ENCODE peak calls at places on chromosomes 16 and 17, in five cellular contexts. Q is non-pigmented ciliary epithelial cell, M is T-helper 9 cell, J is AG08396, K is mucosa of gallbladder. R is an unnamed sample.

GRCh38 chr16:78528265-78528664 is 428.8 kb downstream of the WWOX start:
- DNase-seq in M (no peak), Q (no peak), J (no peak), K (no peak), R (no peak)

GRCh38 chr16:88533945-88534641 is 36.1 kb upstream of the ZC3H18 start:
- DNase-seq in Q (no peak), J (peak), K (peak), M (peak), R (peak)

GRCh38 chr16:56824335-56824734 is 40.7 kb upstream of the SLC12A3 start:
- DNase-seq in K (no peak), J (peak), M (no peak), Q (no peak), R (no peak)

GRCh38 chr17:72517413-72518237 is 396.8 kb downstream of the SOX9 start:
- DNase-seq in K (no peak), M (no peak), J (no peak), Q (no peak), R (no peak)

GRCh38 chr17:62767997-62768396 is 40.1 kb downstream of the MARCHF10 start:
- DNase-seq in K (no peak), Q (no peak), J (no peak), M (no peak), R (no peak)

GRCh38 chr16:30010817-30011504 is at the start of gene DOC2A:
- DNase-seq in Q (no peak), J (peak), K (no peak), M (no peak), R (no peak)

GRCh38 chr17:9729034-9729650 is 62.2 kb downstream of the DHRS7C start:
- DNase-seq in M (no peak), K (peak), J (peak), Q (no peak), R (peak)

GRCh38 chr16:22353188-22353919 is 21.1 kb downstream of the CDR2 start:
- DNase-seq in K (no peak), Q (peak), J (peak), M (no peak), R (no peak)

GRCh38 chr16:21523411-21524067 is 75.8 kb upstream of the METTL9 start:
- DNase-seq in Q (no peak), M (no peak), K (no peak), J (no peak), R (no peak)

GRCh38 chr17:51673066-51673465 is 412.7 kb downstream of the UTP18 start:
- DNase-seq in J (no peak), K (no peak), M (no peak), Q (no peak), R (no peak)

GRCh38 chr17:55354941-55355340 is 66.7 kb downstream of the MMD start:
- DNase-seq in M (no peak), Q (no peak), K (no peak), J (no peak), R (no peak)

GRCh38 chr16:11212819-11213196 is 43.2 kb downstream of the SOCS1 start:
- DNase-seq in Q (no peak), M (no peak), K (no peak), J (no peak), R (no peak)

GRCh38 chr17:37702605-37703004 is 42.3 kb downstream of the HNF1B start:
- DNase-seq in K (no peak), J (peak), Q (peak), M (no peak), R (no peak)

GRCh38 chr17:1931759-1932579 is 93.2 kb downstream of the RTN4RL1 start:
- DNase-seq in Q (no peak), M (no peak), K (no peak), J (peak), R (no peak)

GRCh38 chr16:58016841-58017446 is 8.6 kb upstream of the MMP15 start:
- DNase-seq in K (no peak), J (no peak), Q (no peak), M (no peak), R (no peak)

GRCh38 chr17:61634942-61635538 is 44.0 kb upstream of the NACA2 start:
- DNase-seq in M (no peak), K (no peak), J (no peak), Q (no peak), R (no peak)

GRCh38 chr17:19304209-19304608 is 58.3 kb downstream of the B9D1 start:
- DNase-seq in K (peak), Q (no peak), J (no peak), M (no peak), R (no peak)

GRCh38 chr17:9668532-9668931 is 23.2 kb downstream of the USP43 start:
- DNase-seq in M (no peak), K (no peak), Q (peak), J (no peak), R (no peak)

GRCh38 chr16:77780378-77780837 is 8.0 kb upstream of the VAT1L start:
- DNase-seq in J (peak), Q (peak), K (no peak), M (no peak), R (no peak)

GRCh38 chr16:21649196-21649595 is 3.2 kb downstream of the IGSF6 start:
- DNase-seq in Q (no peak), J (no peak), M (no peak), K (no peak), R (no peak)

GRCh38 chr16:17261197-17261858 is 209.4 kb downstream of the XYLT1 start:
- DNase-seq in J (no peak), K (no peak), Q (no peak), M (no peak), R (no peak)

GRCh38 chr16:50305441-50306061 is 39.2 kb downstream of the ADCY7 start:
- DNase-seq in Q (no peak), K (no peak), J (no peak), M (no peak), R (no peak)

GRCh38 chr16:89723279-89724250 is 2.2 kb downstream of the ZNF276 start:
- DNase-seq in K (peak), J (no peak), M (peak), Q (no peak), R (peak)

GRCh38 chr17:78092794-78093324 is 35.7 kb downstream of the TMC6 start:
- DNase-seq in J (no peak), K (no peak), M (no peak), Q (no peak), R (no peak)

GRCh38 chr16:68332411-68333121 is 21.7 kb downstream of the PRMT7 start:
- DNase-seq in Q (no peak), K (peak), J (no peak), M (no peak), R (no peak)